ENCODE peak calls at places on chromosomes 12 and 14, in five cellular contexts. One of them, this sample, is unnamed.

GRCh38 chr12:103865151-103865730 is 24.2 kb upstream of the NT5DC3 start:
- DNase-seq in GM23338: no peak
- DNase-seq in SK-N-SH: no peak
- DNase-seq in hepatocyte: no peak
- DNase-seq in HCT116: no peak
- DNase-seq in this sample: no peak

GRCh38 chr12:44674866-44675265 is 201.2 kb downstream of the NELL2 start:
- DNase-seq in GM23338: no peak
- DNase-seq in SK-N-SH: no peak
- DNase-seq in hepatocyte: no peak
- DNase-seq in HCT116: no peak
- DNase-seq in this sample: no peak

GRCh38 chr12:109346920-109347319 is 780 bp upstream of the MYO1H start:
- DNase-seq in GM23338: peak
- DNase-seq in SK-N-SH: no peak
- DNase-seq in hepatocyte: no peak
- DNase-seq in HCT116: no peak
- DNase-seq in this sample: peak

GRCh38 chr12:49279706-49280159 is 14.9 kb downstream of the TUBA1C start:
- DNase-seq in GM23338: peak
- DNase-seq in SK-N-SH: peak
- DNase-seq in hepatocyte: peak
- DNase-seq in HCT116: no peak
- DNase-seq in this sample: no peak

GRCh38 chr14:70896981-70897380 is 10.3 kb upstream of the PCNX1 start:
- DNase-seq in GM23338: no peak
- DNase-seq in SK-N-SH: no peak
- DNase-seq in hepatocyte: no peak
- DNase-seq in HCT116: no peak
- DNase-seq in this sample: no peak

GRCh38 chr12:32039341-32039740 is 67.3 kb upstream of the BICD1 start:
- DNase-seq in GM23338: no peak
- DNase-seq in SK-N-SH: peak
- DNase-seq in hepatocyte: peak
- DNase-seq in HCT116: no peak
- DNase-seq in this sample: no peak

GRCh38 chr14:97177016-97177415 is 379.8 kb downstream of the VRK1 start:
- DNase-seq in GM23338: peak
- DNase-seq in SK-N-SH: peak
- DNase-seq in hepatocyte: peak
- DNase-seq in HCT116: peak
- DNase-seq in this sample: peak

GRCh38 chr12:85191-85666 is 18.7 kb downstream of the IQSEC3 start:
- DNase-seq in GM23338: no peak
- DNase-seq in SK-N-SH: no peak
- DNase-seq in hepatocyte: no peak
- DNase-seq in HCT116: no peak
- DNase-seq in this sample: no peak

GRCh38 chr14:54106802-54107377 is 150.3 kb upstream of the BMP4 start:
- DNase-seq in GM23338: peak
- DNase-seq in SK-N-SH: no peak
- DNase-seq in hepatocyte: no peak
- DNase-seq in HCT116: no peak
- DNase-seq in this sample: no peak

GRCh38 chr12:121107681-121108080 is 25.0 kb upstream of the P2RX7 start:
- DNase-seq in GM23338: no peak
- DNase-seq in SK-N-SH: no peak
- DNase-seq in hepatocyte: no peak
- DNase-seq in HCT116: no peak
- DNase-seq in this sample: no peak

GRCh38 chr12:8630131-8630530 is 17.5 kb upstream of the AICDA start:
- DNase-seq in GM23338: no peak
- DNase-seq in SK-N-SH: no peak
- DNase-seq in hepatocyte: no peak
- DNase-seq in HCT116: no peak
- DNase-seq in this sample: no peak

GRCh38 chr12:8628731-8629130 is 16.1 kb upstream of the AICDA start:
- DNase-seq in GM23338: no peak
- DNase-seq in SK-N-SH: no peak
- DNase-seq in hepatocyte: no peak
- DNase-seq in HCT116: no peak
- DNase-seq in this sample: no peak

DNA sequence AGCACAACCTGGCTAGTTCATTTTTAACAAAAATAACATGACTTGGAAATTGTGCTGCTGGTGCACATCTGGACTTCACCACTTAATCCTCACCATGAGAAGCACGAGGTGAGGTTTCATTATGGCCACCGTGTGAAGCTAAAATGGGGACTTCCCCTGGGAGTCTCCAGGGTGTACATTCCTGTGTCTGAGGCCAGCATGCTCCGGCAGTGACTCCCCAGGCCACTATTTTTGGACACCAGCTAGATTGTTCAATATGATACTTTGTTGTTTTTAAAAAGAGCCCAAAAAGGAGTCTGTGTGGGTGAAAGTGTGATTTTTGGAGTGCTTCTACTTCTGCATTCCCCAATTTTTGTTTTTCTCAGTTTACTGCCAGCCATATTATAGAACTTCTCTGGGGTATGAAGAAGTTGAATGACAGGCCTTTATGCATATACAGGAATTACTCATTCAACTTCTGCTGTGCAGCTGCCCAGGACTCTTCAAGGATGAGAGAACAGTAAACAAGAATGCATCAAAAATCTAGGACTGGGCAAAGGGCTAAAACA is 16.9 kb upstream of the AICDA start:
- DNase-seq in GM23338: no peak
- DNase-seq in SK-N-SH: no peak
- DNase-seq in hepatocyte: no peak
- DNase-seq in HCT116: no peak
- DNase-seq in this sample: peak
- TF ChIP-seq EZH2phosphoT487 in GM23338: no peak
- TF ChIP-seq EZH2phosphoT487 in SK-N-SH: no peak
- TF ChIP-seq EZH2phosphoT487 in hepatocyte: no peak
- TF ChIP-seq EZH2phosphoT487 in HCT116: no peak
- TF ChIP-seq EZH2phosphoT487 in this sample: no peak

GRCh38 chr14:68710776-68711175 is 82.1 kb downstream of the ZFP36L1 start:
- DNase-seq in GM23338: no peak
- DNase-seq in SK-N-SH: no peak
- DNase-seq in hepatocyte: no peak
- DNase-seq in HCT116: no peak
- DNase-seq in this sample: no peak
- TF ChIP-seq CTCF in GM23338: peak
- TF ChIP-seq CTCF in SK-N-SH: no peak
- TF ChIP-seq CTCF in hepatocyte: no peak
- TF ChIP-seq CTCF in HCT116: no peak
- TF ChIP-seq CTCF in this sample: peak

GRCh38 chr12:2413999-2414792 is 361.4 kb downstream of the CACNA1C start:
- DNase-seq in GM23338: no peak
- DNase-seq in SK-N-SH: no peak
- DNase-seq in hepatocyte: no peak
- DNase-seq in HCT116: no peak
- DNase-seq in this sample: no peak
- TF ChIP-seq EZH2phosphoT487 in GM23338: no peak
- TF ChIP-seq EZH2phosphoT487 in SK-N-SH: no peak
- TF ChIP-seq EZH2phosphoT487 in hepatocyte: no peak
- TF ChIP-seq EZH2phosphoT487 in HCT116: no peak
- TF ChIP-seq EZH2phosphoT487 in this sample: no peak

GRCh38 chr14:106377432-106377831 is 851.0 kb downstream of the TMEM121 start:
- DNase-seq in GM23338: no peak
- DNase-seq in SK-N-SH: no peak
- DNase-seq in hepatocyte: no peak
- DNase-seq in HCT116: no peak
- DNase-seq in this sample: no peak

GRCh38 chr14:106378191-106378590 is 851.8 kb downstream of the TMEM121 start:
- DNase-seq in GM23338: no peak
- DNase-seq in SK-N-SH: peak
- DNase-seq in hepatocyte: no peak
- DNase-seq in HCT116: no peak
- DNase-seq in this sample: peak

DNA sequence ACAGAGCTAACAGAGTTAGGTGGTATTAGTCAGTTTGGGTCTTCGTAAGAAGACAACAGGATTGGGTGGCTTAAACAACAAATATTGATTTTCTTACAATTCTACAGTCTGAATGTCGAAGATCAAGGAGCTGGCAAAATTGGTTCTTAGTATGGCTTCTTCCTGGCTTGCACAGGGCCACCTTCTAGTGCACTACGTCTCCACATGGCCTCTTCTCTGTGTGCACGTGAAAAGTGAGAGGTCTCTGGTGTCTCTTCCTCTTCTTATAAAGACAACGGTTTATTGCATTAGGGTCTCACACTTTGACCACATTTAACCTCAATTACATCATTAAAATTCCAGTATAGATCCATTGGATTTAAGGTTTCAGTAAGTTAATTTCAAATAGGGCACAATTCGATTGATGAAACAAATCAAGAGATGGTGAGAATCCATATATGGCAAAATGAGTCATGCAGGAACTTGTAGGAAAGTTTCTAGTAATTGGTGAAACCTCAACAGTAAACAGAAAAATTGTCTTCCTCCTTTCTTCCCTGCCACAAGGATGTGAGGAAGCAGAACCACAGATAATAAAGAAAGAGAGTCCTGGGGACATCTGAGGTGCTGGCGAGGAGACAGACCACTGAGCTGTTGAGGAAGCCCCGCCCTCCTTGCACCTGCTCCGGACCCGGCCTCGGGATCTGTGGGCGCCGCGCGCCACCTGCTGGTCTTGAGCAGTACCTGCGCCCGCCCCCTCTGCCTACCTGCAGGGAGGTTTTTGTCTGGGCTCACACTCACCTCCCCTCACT is 846.7 kb downstream of the TMEM121 start:
- DNase-seq in GM23338: peak
- DNase-seq in SK-N-SH: peak
- DNase-seq in hepatocyte: no peak
- DNase-seq in HCT116: peak
- DNase-seq in this sample: peak
- TF ChIP-seq CTCF in GM23338: peak
- TF ChIP-seq CTCF in SK-N-SH: peak
- TF ChIP-seq CTCF in hepatocyte: no peak
- TF ChIP-seq CTCF in HCT116: no peak
- TF ChIP-seq CTCF in this sample: peak

GRCh38 chr14:88492272-88493089 is 62.3 kb downstream of the PTPN21 start:
- DNase-seq in GM23338: peak
- DNase-seq in SK-N-SH: peak
- DNase-seq in hepatocyte: peak
- DNase-seq in HCT116: peak
- DNase-seq in this sample: peak
- TF ChIP-seq EZH2phosphoT487 in GM23338: no peak
- TF ChIP-seq EZH2phosphoT487 in SK-N-SH: no peak
- TF ChIP-seq EZH2phosphoT487 in hepatocyte: no peak
- TF ChIP-seq EZH2phosphoT487 in HCT116: no peak
- TF ChIP-seq EZH2phosphoT487 in this sample: no peak

GRCh38 chr12:25728196-25728595 is 175.1 kb upstream of the LMNTD1 start:
- DNase-seq in GM23338: no peak
- DNase-seq in SK-N-SH: no peak
- DNase-seq in hepatocyte: no peak
- DNase-seq in HCT116: no peak
- DNase-seq in this sample: no peak
- TF ChIP-seq CTCF in GM23338: no peak
- TF ChIP-seq CTCF in SK-N-SH: no peak
- TF ChIP-seq CTCF in hepatocyte: no peak
- TF ChIP-seq CTCF in HCT116: no peak
- TF ChIP-seq CTCF in this sample: no peak